ENCODE peak calls at places on chromosomes 13 and 19, in five cellular contexts. R is Caco-2, E is heart left ventricle, H is ascending aorta, W is aorta. M is an unnamed sample. For H3K9me3, the result is how much of the 10 kb centered on the place peaks cover.

GRCh38 chr13:94712812-94713555 is 639 bp upstream of the SOX21 start:
- DNase-seq in R (no peak), E (no peak), H (no peak), W (peak), M (no peak)

GRCh38 chr19:18309525-18310064 is 13.3 kb downstream of the LSM4 start:
- DNase-seq in R (no peak), E (no peak), H (no peak), W (peak), M (no peak)

GRCh38 chr13:33284916-33285315 is 639 bp downstream of the STARD13 start:
- DNase-seq in R (no peak), E (no peak), H (no peak), W (no peak), M (no peak)

GRCh38 chr13:41960700-41961697 is at the start of gene VWA8:
- DNase-seq in R (peak), E (peak), H (peak), W (peak), M (peak)

GRCh38 chr13:101149735-101150380 is 266.4 kb downstream of the NALCN start:
- DNase-seq in R (no peak), E (no peak), H (no peak), W (no peak), M (no peak)

GRCh38 chr13:43846496-43846895 is 33.0 kb downstream of the CCDC122 start:
- DNase-seq in R (no peak), E (no peak), H (no peak), W (no peak), M (no peak)

GRCh38 chr19:30085394-30085793 is 143.4 kb downstream of the URI1 start:
- DNase-seq in R (no peak), E (no peak), H (no peak), W (no peak), M (no peak)

GRCh38 chr13:54845351-54845965 is 1816.8 kb downstream of the OLFM4 start:
- DNase-seq in R (no peak), E (no peak), H (no peak), W (no peak), M (no peak)

GRCh38 chr13:30572859-30573275 is 44.9 kb upstream of the USPL1 start:
- DNase-seq in R (no peak), E (no peak), H (no peak), W (no peak), M (no peak)

GRCh38 chr19:45528744-45529453 is 21.6 kb downstream of the VASP start:
- DNase-seq in R (peak), E (peak), H (no peak), W (no peak), M (no peak)

GRCh38 chr13:45162821-45163220 is 38.0 kb downstream of the KCTD4 start:
- DNase-seq in R (no peak), E (no peak), H (no peak), W (no peak), M (no peak)

GRCh38 chr13:48769107-48769704 is 115.5 kb downstream of the CYSLTR2 start:
- DNase-seq in R (peak), E (peak), H (peak), W (peak), M (peak)

GRCh38 chr19:4279530-4280422 is 710 bp downstream of the SHD start:
- DNase-seq in R (no peak), E (no peak), H (no peak), W (no peak), M (no peak)

GRCh38 chr19:54653181-54653809 is 9.5 kb upstream of the LILRB4 start:
- DNase-seq in R (no peak), E (no peak), H (peak), W (no peak), M (no peak)

GRCh38 chr19:40702337-40703012 is 12.0 kb upstream of the NUMBL start:
- DNase-seq in R (no peak), E (peak), H (no peak), W (no peak), M (no peak)

GRCh38 chr13:102870677-102871415 is 25.0 kb downstream of the ERCC5 start:
- DNase-seq in R (peak), E (peak), H (no peak), W (no peak), M (peak)

GRCh38 chr13:24221007-24221406 is 60.5 kb downstream of the SPATA13 start:
- DNase-seq in R (no peak), E (no peak), H (no peak), W (no peak), M (no peak)

GRCh38 chr19:27675771-27676170 is 1537.2 kb downstream of the UQCRFS1 start:
- DNase-seq in R (no peak), E (no peak), H (no peak), W (no peak), M (no peak)
- H3K9me3 ChIP-seq in R (under half), E (under half), H (under half), W (under half), M (under half)

GRCh38 chr19:22530042-22530441 is 104.1 kb upstream of the ZNF492 start:
- DNase-seq in R (no peak), E (no peak), H (no peak), W (no peak), M (no peak)

GRCh38 chr19:22532388-22533310 is 101.5 kb upstream of the ZNF492 start:
- DNase-seq in R (no peak), E (peak), H (peak), W (peak), M (no peak)

GRCh38 chr19:22527554-22527953 is 105.4 kb upstream of the ZNF98 start:
- DNase-seq in R (no peak), E (no peak), H (no peak), W (no peak), M (no peak)

GRCh38 chr19:22526661-22527272 is 104.6 kb upstream of the ZNF98 start:
- DNase-seq in R (no peak), E (no peak), H (no peak), W (no peak), M (no peak)

GRCh38 chr19:22528956-22529355 is 105.2 kb upstream of the ZNF492 start:
- DNase-seq in R (no peak), E (no peak), H (no peak), W (no peak), M (no peak)
- H3K9me3 ChIP-seq in R (under half), E (under half), H (under half), W (under half), M (under half)

GRCh38 chr19:23884363-23884762 is 30.3 kb upstream of the ZNF726 start:
- DNase-seq in R (no peak), E (no peak), H (no peak), W (no peak), M (no peak)

GRCh38 chr19:23887642-23888041 is 27.0 kb upstream of the ZNF726 start:
- DNase-seq in R (peak), E (no peak), H (no peak), W (no peak), M (no peak)

DNA sequence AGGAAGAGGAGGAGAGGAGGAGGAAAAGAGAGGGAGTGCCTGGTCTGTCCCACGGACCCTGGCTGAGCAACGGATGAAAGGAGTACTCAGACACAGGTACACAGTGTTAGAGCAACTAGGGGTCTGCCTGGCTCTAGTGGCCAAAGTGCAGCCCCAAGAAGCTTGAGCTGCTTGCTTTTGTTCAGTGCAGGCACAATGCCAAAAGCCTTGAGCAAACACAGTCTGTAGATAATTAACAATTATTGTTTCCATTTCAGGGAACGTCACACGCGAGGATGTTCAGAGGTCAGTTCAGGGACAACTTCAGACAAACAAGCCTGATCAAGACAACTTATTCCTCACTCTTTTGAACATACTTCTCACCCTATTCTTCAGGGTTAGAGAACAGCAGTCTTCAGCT is 32.2 kb upstream of the ZNF726 start:
- DNase-seq in R (peak), E (no peak), H (no peak), W (no peak), M (no peak)
- H3K9me3 ChIP-seq in R (under half), E (under half), H (under half), W (under half), M (under half)

GRCh38 chr13:109226631-109227030 is 559.8 kb downstream of the IRS2 start:
- DNase-seq in R (no peak), E (no peak), H (no peak), W (no peak), M (no peak)
- H3K9me3 ChIP-seq in R (under half), E (under half), H (under half), W (under half), M (under half)

DNA sequence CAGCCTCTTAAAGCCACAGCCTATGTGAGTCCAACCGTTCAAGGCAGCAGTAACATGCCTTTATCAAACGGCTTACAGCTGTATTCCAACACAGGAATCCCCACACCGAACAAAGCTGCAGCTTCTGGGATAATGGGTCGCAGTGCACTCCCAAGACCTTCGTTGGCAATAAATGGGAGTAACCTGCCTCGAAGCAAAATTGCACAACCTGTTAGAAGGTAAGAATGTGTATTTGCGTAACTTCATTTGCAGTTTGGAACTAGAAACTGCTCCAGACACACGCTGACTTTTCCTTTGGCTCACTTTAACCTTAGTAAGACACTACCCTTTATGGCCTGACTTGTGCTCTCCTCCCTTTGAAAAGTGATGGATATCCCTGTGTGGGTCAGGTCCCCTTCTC is 63.4 kb downstream of the SLAIN1 start:
- DNase-seq in R (peak), E (no peak), H (no peak), W (no peak), M (no peak)
- H3K9me3 ChIP-seq in R (under half), E (under half), H (under half), W (under half), M (under half)

DNA sequence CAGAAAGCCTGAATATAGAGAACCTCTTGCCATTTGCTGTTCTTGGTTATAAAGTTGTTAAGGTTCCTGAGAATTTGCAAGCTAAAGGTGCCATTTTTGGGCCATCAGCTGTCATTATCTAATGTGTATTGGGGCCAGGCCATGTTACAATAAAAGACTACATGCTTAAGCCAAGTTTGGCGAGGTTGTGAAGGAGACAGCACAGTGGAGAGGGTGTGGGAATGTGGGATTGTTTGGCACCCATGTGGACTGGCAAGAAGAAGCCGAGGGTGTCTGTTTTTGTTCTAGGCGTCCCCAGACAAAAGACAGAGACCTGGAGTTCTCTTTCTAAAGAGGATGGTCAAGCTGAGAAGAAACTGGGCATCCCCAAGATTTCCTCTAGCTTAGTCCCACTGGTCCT is 64.7 kb downstream of the ZNF44 start:
- DNase-seq in R (no peak), E (no peak), H (no peak), W (no peak), M (no peak)
- H3K9me3 ChIP-seq in R (under half), E (under half), H (under half), W (under half), M (under half)

GRCh38 chr19:55811340-55811739 is 20.5 kb downstream of the NLRP11 start:
- DNase-seq in R (no peak), E (no peak), H (no peak), W (no peak), M (no peak)

GRCh38 chr19:55809381-55810058 is 22.3 kb downstream of the NLRP11 start:
- DNase-seq in R (peak), E (peak), H (peak), W (peak), M (no peak)

GRCh38 chr19:55812449-55812848 is 19.4 kb downstream of the NLRP11 start:
- DNase-seq in R (no peak), E (no peak), H (no peak), W (no peak), M (no peak)

GRCh38 chr19:55813906-55814305 is 17.9 kb downstream of the NLRP11 start:
- DNase-seq in R (no peak), E (no peak), H (no peak), W (no peak), M (no peak)
- H3K9me3 ChIP-seq in R (under half), E (under half), H (under half), W (under half), M (under half)

DNA sequence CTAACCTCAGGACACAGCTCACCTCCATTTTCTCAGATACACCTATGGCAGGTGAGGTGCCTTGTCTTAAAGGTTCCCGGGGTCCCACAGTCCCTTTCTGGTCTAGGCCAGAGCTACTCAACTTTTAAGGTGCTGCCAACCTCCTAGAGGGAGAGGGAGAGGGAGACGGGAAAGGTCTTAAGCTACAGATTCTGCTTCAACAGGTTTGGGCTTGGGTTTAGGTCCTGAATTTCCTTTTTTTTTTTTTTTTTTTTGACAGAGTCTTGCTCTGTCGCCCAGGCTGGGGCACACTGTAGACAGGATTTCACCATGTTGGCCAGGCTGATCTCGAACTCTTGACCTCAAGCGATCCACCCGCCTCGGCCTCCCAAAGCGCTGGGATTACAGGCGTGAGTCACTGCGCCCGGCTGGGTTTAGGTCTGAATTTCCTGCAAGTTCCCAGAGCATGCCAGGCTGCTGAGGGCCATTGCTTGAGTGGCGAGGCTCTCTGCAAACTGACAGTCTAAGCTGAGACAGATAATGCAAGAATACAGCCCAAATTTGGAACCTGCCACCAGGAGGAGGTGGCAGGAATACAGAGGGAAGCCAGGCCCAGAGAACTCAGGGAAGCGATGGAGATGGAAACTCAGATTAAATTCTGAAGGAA is 7.8 kb upstream of the SYCN start:
- DNase-seq in R (no peak), E (no peak), H (no peak), W (no peak), M (no peak)
- H3K9me3 ChIP-seq in R (under half), E (under half), H (under half), W (under half), M (under half)

GRCh38 chr19:37492213-37492612 is 14.5 kb upstream of the ZNF793 start:
- DNase-seq in R (no peak), E (no peak), H (no peak), W (no peak), M (no peak)
- H3K9me3 ChIP-seq in R (under half), E (half or more), H (half or more), W (under half), M (under half)

GRCh38 chr13:110405597-110406450 is 98.7 kb downstream of the COL4A2 start:
- DNase-seq in R (no peak), E (no peak), H (no peak), W (no peak), M (no peak)

GRCh38 chr13:110409581-110409992 is 102.5 kb downstream of the COL4A2 start:
- DNase-seq in R (no peak), E (no peak), H (peak), W (peak), M (no peak)

GRCh38 chr13:110408286-110408685 is 101.2 kb downstream of the COL4A2 start:
- DNase-seq in R (no peak), E (no peak), H (no peak), W (peak), M (no peak)

GRCh38 chr13:110407531-110407930 is 100.4 kb downstream of the COL4A2 start:
- DNase-seq in R (no peak), E (no peak), H (no peak), W (no peak), M (no peak)

GRCh38 chr13:110407021-110407420 is 99.9 kb downstream of the COL4A2 start:
- DNase-seq in R (no peak), E (no peak), H (no peak), W (peak), M (no peak)
- H3K9me3 ChIP-seq in R (under half), E (under half), H (under half), W (under half), M (under half)

M was measured in T-helper 17 cell.